ENCODE peak calls at places on chromosomes 1 and 21, in six cellular contexts. R is activated naive CD4-positive, alpha-beta T cell treated with anti-CD3 and anti-CD28 coated beads, Interleukin-2, amount 10 ng/mL, durations not matched to agents 7 days and 5 days; Y is endothelial cell; G is neural crest cell; O is Peyer's patch; I is kidney epithelial cell. W is an unnamed sample.

GRCh38 chr1:53112271-53112774 is 30.1 kb downstream of the SLC1A7 start:
- DNase-seq in R (no peak), Y (no peak), G (no peak), O (no peak), I (peak), W (no peak)

GRCh38 chr1:246161626-246162025 is 345.5 kb downstream of the SMYD3 start:
- DNase-seq in R (no peak), Y (no peak), G (no peak), O (no peak), I (no peak), W (no peak)

GRCh38 chr1:8970870-8971337 is 25.2 kb downstream of the CA6 start:
- DNase-seq in R (peak), Y (no peak), G (no peak), O (peak), I (no peak), W (peak)

GRCh38 chr21:41568606-41569385 is 60.8 kb upstream of the TMPRSS2 start:
- DNase-seq in R (no peak), Y (no peak), G (no peak), O (no peak), I (no peak), W (no peak)

GRCh38 chr21:35239811-35240219 is 190.7 kb upstream of the RUNX1 start:
- DNase-seq in R (no peak), Y (no peak), G (peak), O (no peak), I (no peak), W (no peak)

GRCh38 chr1:45101947-45102346 is 89.9 kb downstream of the UROD start:
- DNase-seq in R (no peak), Y (no peak), G (no peak), O (no peak), I (no peak), W (no peak)

GRCh38 chr21:31921079-31921478 is 48.3 kb downstream of the HUNK start:
- DNase-seq in R (no peak), Y (no peak), G (no peak), O (no peak), I (no peak), W (no peak)

GRCh38 chr1:167661527-167662436 is 31.8 kb downstream of the RCSD1 start:
- DNase-seq in R (no peak), Y (no peak), G (no peak), O (no peak), I (no peak), W (no peak)

GRCh38 chr21:44999972-45000636 is 60.3 kb downstream of the SLX9 start:
- DNase-seq in R (no peak), Y (no peak), G (no peak), O (no peak), I (no peak), W (no peak)

GRCh38 chr1:17416389-17416788 is 23.1 kb downstream of the RCC2 start:
- DNase-seq in R (no peak), Y (no peak), G (no peak), O (no peak), I (no peak), W (no peak)

GRCh38 chr1:33327587-33328325 is 6.9 kb upstream of the A3GALT2 start:
- DNase-seq in R (no peak), Y (no peak), G (no peak), O (no peak), I (peak), W (no peak)

GRCh38 chr1:171219751-171220385 is 28.4 kb upstream of the FMO1 start:
- DNase-seq in R (no peak), Y (no peak), G (no peak), O (no peak), I (peak), W (no peak)

GRCh38 chr21:42358937-42359336 is 7.4 kb downstream of the TFF1 start:
- DNase-seq in R (no peak), Y (no peak), G (no peak), O (no peak), I (no peak), W (no peak)

GRCh38 chr1:5708266-5708978 is 283.8 kb downstream of the NPHP4 start:
- DNase-seq in R (no peak), Y (no peak), G (no peak), O (no peak), I (no peak), W (no peak)

GRCh38 chr1:182845379-182845778 is 6.2 kb downstream of the DHX9 start:
- DNase-seq in R (no peak), Y (no peak), G (no peak), O (no peak), I (no peak), W (no peak)

GRCh38 chr21:24148461-24148860 is 1458.8 kb downstream of the MRPL39 start:
- DNase-seq in R (no peak), Y (no peak), G (no peak), O (no peak), I (no peak), W (no peak)

GRCh38 chr1:151908228-151908691 is 1.1 kb downstream of the THEM4 start:
- DNase-seq in R (no peak), Y (no peak), G (no peak), O (no peak), I (no peak), W (no peak)

GRCh38 chr1:176379626-176380339 is 83.2 kb upstream of the PAPPA2 start:
- DNase-seq in R (no peak), Y (no peak), G (no peak), O (no peak), I (peak), W (no peak)

GRCh38 chr1:87284456-87285240 is 44.0 kb upstream of the LMO4 start:
- DNase-seq in R (no peak), Y (no peak), G (no peak), O (no peak), I (no peak), W (no peak)

GRCh38 chr1:212600980-212601379 is 7.6 kb upstream of the ATF3 start:
- DNase-seq in R (no peak), Y (no peak), G (no peak), O (no peak), I (no peak), W (no peak)

GRCh38 chr1:204819495-204819894 is 51.2 kb upstream of the NFASC start:
- DNase-seq in R (no peak), Y (no peak), G (no peak), O (no peak), I (no peak), W (no peak)

GRCh38 chr1:29500651-29501050 is 264.3 kb downstream of the PTPRU start:
- DNase-seq in R (no peak), Y (no peak), G (no peak), O (no peak), I (no peak), W (no peak)

GRCh38 chr1:237296861-237297260 is 254.9 kb downstream of the RYR2 start:
- DNase-seq in R (no peak), Y (no peak), G (no peak), O (no peak), I (no peak), W (no peak)

GRCh38 chr1:236143104-236143948 is 987 bp downstream of the GPR137B start:
- DNase-seq in R (peak), Y (peak), G (peak), O (no peak), I (no peak), W (no peak)

GRCh38 chr1:4087530-4088420 is 187.7 kb upstream of the C1orf174 start:
- DNase-seq in R (no peak), Y (no peak), G (no peak), O (peak), I (no peak), W (no peak)

GRCh38 chr21:46604975-46605758 is at the start of gene S100B:
- DNase-seq in R (peak), Y (no peak), G (peak), O (no peak), I (no peak), W (peak)

GRCh38 chr1:155324717-155325595 is 4.3 kb downstream of the RUSC1 start:
- DNase-seq in R (peak), Y (peak), G (peak), O (peak), I (no peak), W (no peak)

GRCh38 chr21:42389449-42389835 is 6.4 kb downstream of the TMPRSS3 start:
- DNase-seq in R (no peak), Y (no peak), G (no peak), O (no peak), I (no peak), W (no peak)

GRCh38 chr1:182610606-182611194 is 6.5 kb upstream of the RGS16 start:
- DNase-seq in R (no peak), Y (no peak), G (no peak), O (no peak), I (no peak), W (no peak)

GRCh38 chr1:167103236-167103894 is 9.5 kb downstream of the STYXL2 start:
- DNase-seq in R (no peak), Y (no peak), G (no peak), O (no peak), I (peak), W (no peak)

GRCh38 chr1:179506199-179506598 is 69.5 kb downstream of the NPHS2 start:
- DNase-seq in R (no peak), Y (no peak), G (no peak), O (no peak), I (no peak), W (no peak)

GRCh38 chr1:31759266-31760023 is 4.7 kb downstream of the ADGRB2 start:
- DNase-seq in R (no peak), Y (no peak), G (no peak), O (no peak), I (no peak), W (no peak)

GRCh38 chr1:3624194-3625136 is at the start of gene TPRG1L:
- DNase-seq in R (peak), Y (peak), G (peak), O (peak), I (peak), W (peak)

GRCh38 chr1:101356604-101357443 is 120.0 kb downstream of the S1PR1 start:
- DNase-seq in R (no peak), Y (no peak), G (no peak), O (no peak), I (no peak), W (no peak)

GRCh38 chr1:241770115-241770514 is 77.9 kb upstream of the EXO1 start:
- DNase-seq in R (no peak), Y (no peak), G (no peak), O (no peak), I (no peak), W (no peak)

W was measured in Jurkat, Clone E6-1.